ENCODE peak calls at places on chromosome 11, in six cellular contexts. F, E, B, H, K and Y are unnamed samples.
A peak's percentile ranks its signal among the peaks of the same experiment; 100 is the strongest.

GRCh38 chr11:1438967-1439330 is 47.6 kb downstream of the MOB2 start:
- DNase-seq in F (no peak), E (no peak), B (no peak), H (no peak), K (no peak), Y (no peak)

GRCh38 chr11:10500757-10501684 is 40.0 kb downstream of the RNF141 start:
- DNase-seq in F (no peak), E (no peak), B (no peak), H (peak; percentile 13), K (no peak), Y (no peak)

GRCh38 chr11:63504933-63505586 is 824 bp upstream of the LGALS12 start:
- DNase-seq in F (no peak), E (no peak), B (no peak), H (no peak), K (no peak), Y (no peak)

GRCh38 chr11:45856044-45856468 is 8.8 kb downstream of the CRY2 start:
- DNase-seq in F (no peak), E (no peak), B (no peak), H (no peak), K (peak; percentile 67), Y (no peak)

GRCh38 chr11:68689737-68690625 is 5.6 kb downstream of the GAL start:
- DNase-seq in F (no peak), E (no peak), B (no peak), H (no peak), K (no peak), Y (no peak)

GRCh38 chr11:102926946-102927623 is 28.4 kb downstream of the MMP13 start:
- DNase-seq in F (no peak), E (no peak), B (no peak), H (no peak), K (no peak), Y (no peak)

GRCh38 chr11:58046231-58046630 is 15.5 kb downstream of the OR6Q1 start:
- DNase-seq in F (no peak), E (no peak), B (no peak), H (no peak), K (no peak), Y (no peak)

GRCh38 chr11:11843642-11844041 is 1.9 kb downstream of the USP47 start:
- DNase-seq in F (no peak), E (no peak), B (no peak), H (no peak), K (no peak), Y (no peak)

GRCh38 chr11:86064236-86064803 is 4.6 kb downstream of the PICALM start:
- DNase-seq in F (peak; percentile 57), E (no peak), B (no peak), H (no peak), K (no peak), Y (no peak)

GRCh38 chr11:96464695-96465307 is 75.0 kb downstream of the JRKL start:
- DNase-seq in F (peak; percentile 90), E (peak; percentile 87), B (no peak), H (no peak), K (peak; percentile 11), Y (peak; percentile 41)

GRCh38 chr11:108654994-108655631 is 9.8 kb upstream of the DDX10 start:
- DNase-seq in F (peak; percentile 78), E (peak; percentile 55), B (no peak), H (peak; percentile 63), K (no peak), Y (no peak)

GRCh38 chr11:11966826-11967668 is 41.4 kb downstream of the DKK3 start:
- DNase-seq in F (peak; percentile 75), E (peak; percentile 88), B (peak; percentile 50), H (peak; percentile 75), K (no peak), Y (no peak)

GRCh38 chr11:72782081-72782920 is 11.5 kb downstream of the STARD10 start:
- DNase-seq in F (no peak), E (peak; percentile 45), B (no peak), H (peak; percentile 86), K (no peak), Y (no peak)

GRCh38 chr11:110077866-110078325 is 15.3 kb upstream of the ZC3H12C start:
- DNase-seq in F (peak; percentile 56), E (no peak), B (no peak), H (no peak), K (no peak), Y (peak; percentile 36)

GRCh38 chr11:73163638-73164174 is 21.6 kb upstream of the FCHSD2 start:
- DNase-seq in F (no peak), E (no peak), B (no peak), H (no peak), K (no peak), Y (no peak)

GRCh38 chr11:114033572-114033971 is 25.9 kb upstream of the ZBTB16 start:
- DNase-seq in F (no peak), E (no peak), B (no peak), H (no peak), K (no peak), Y (no peak)

GRCh38 chr11:43518407-43519165 is 159.9 kb downstream of the TTC17 start:
- DNase-seq in F (no peak), E (no peak), B (no peak), H (no peak), K (no peak), Y (peak; percentile 32)

GRCh38 chr11:76635991-76636520 is 34.5 kb downstream of the LRRC32 start:
- DNase-seq in F (no peak), E (no peak), B (peak; percentile 14), H (no peak), K (no peak), Y (no peak)

GRCh38 chr11:76636826-76637460 is 33.6 kb downstream of the LRRC32 start:
- DNase-seq in F (no peak), E (no peak), B (peak; percentile 12), H (no peak), K (no peak), Y (no peak)

GRCh38 chr11:76638267-76639197 is 32.0 kb downstream of the LRRC32 start:
- DNase-seq in F (no peak), E (no peak), B (peak; percentile 3), H (no peak), K (no peak), Y (no peak)

GRCh38 chr11:76639621-76640020 is 30.9 kb downstream of the LRRC32 start:
- DNase-seq in F (no peak), E (no peak), B (peak; percentile 8), H (peak; percentile 10), K (no peak), Y (no peak)

DNA sequence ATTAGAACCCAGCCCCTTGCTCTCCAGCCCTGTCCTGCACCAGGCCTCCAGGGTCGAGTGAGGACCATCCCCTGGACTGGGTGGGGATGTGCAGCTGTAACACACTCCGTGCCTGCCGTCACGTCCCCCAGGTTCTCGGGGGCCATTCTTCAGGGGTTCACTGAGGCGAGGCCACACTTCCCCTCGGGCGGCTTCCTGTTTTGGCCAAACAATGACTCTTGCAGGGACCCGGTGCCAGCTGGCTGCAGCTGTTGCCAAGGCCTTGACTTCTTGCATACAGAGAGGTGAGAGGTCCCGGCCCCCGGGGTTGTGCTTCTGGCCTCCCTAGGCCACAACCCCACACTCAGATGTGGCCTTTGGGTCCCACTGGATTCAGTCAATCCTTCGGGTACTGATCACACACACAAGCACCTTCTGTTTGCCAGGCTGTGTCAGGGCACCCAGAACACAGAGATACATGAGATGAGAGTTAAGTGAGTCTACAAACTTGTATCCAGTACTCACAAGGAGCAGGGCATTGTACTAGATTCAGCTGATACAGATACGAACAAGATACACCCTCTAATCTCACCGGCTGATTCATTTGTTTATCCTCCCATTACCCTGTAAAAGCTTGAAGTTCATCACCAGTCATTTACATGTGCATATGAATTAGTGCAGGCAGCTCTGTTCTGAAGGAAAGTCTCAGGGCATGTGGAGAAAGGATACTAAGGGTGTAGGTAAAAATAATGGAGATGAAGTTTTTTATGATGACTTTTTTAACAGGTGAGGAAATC is 32.9 kb downstream of the LRRC32 start:
- DNase-seq in F (no peak), E (no peak), B (peak; percentile 83), H (no peak), K (no peak), Y (no peak)
- H3K4me3 ChIP-seq in F (no peak overlapping the region), E (no peak overlapping the region), B (no peak overlapping the region), H (no peak overlapping the region), K (no peak overlapping the region), Y (no peak overlapping the region)

DNA sequence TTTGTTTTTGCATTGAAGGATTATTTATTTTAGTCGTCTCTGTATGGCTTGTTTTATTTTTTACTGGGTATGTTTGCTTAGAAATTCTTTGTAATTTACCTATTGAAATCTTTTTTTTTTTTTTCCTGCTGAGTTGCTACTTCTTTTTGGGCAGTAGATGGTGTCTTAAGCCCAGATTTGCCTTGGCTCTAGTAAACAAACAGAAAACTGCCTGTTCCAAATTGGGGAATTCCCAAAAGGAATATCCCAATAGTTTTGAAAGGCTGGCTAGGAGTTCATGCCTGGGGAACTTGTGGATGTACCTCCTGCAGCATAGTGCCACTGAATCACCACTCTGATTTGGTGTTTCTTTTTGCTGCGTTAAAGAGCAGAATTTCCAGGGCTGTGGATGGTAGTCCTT is 17.7 kb downstream of the PAMR1 start:
- DNase-seq in F (no peak), E (no peak), B (no peak), H (no peak), K (no peak), Y (no peak)
- TF ChIP-seq CTCF in F (peak; percentile 41), E (no peak), B (no peak), H (no peak), K (no peak), Y (no peak)

GRCh38 chr11:93639548-93639947 is 21.9 kb upstream of the CEP295 start:
- DNase-seq in F (no peak), E (no peak), B (no peak), H (no peak), K (no peak), Y (no peak)

GRCh38 chr11:93645938-93646337 is 15.5 kb upstream of the CEP295 start:
- DNase-seq in F (no peak), E (no peak), B (no peak), H (no peak), K (no peak), Y (no peak)

GRCh38 chr11:93646399-93646798 is 15.1 kb upstream of the CEP295 start:
- DNase-seq in F (no peak), E (no peak), B (no peak), H (no peak), K (no peak), Y (no peak)

GRCh38 chr11:93648168-93648567 is 13.3 kb upstream of the CEP295 start:
- DNase-seq in F (peak; percentile 43), E (peak; percentile 53), B (no peak), H (no peak), K (no peak), Y (no peak)

GRCh38 chr11:93642416-93642815 is 19.1 kb upstream of the CEP295 start:
- DNase-seq in F (no peak), E (no peak), B (no peak), H (no peak), K (no peak), Y (no peak)
- H3K4me3 ChIP-seq in F (no peak overlapping the region), E (no peak overlapping the region), B (no peak overlapping the region), H (no peak overlapping the region), K (no peak overlapping the region), Y (no peak overlapping the region)

GRCh38 chr11:117220568-117220967 is 11.3 kb downstream of the PCSK7 start:
- DNase-seq in F (no peak), E (no peak), B (no peak), H (no peak), K (no peak), Y (no peak)

GRCh38 chr11:117220999-117221774 is 10.7 kb downstream of the PCSK7 start:
- DNase-seq in F (no peak), E (no peak), B (no peak), H (no peak), K (no peak), Y (no peak)

GRCh38 chr11:117219995-117220394 is 11.9 kb downstream of the PCSK7 start:
- DNase-seq in F (no peak), E (no peak), B (no peak), H (no peak), K (no peak), Y (no peak)

GRCh38 chr11:117222991-117223740 is 8.7 kb downstream of the PCSK7 start:
- DNase-seq in F (no peak), E (no peak), B (no peak), H (no peak), K (no peak), Y (no peak)

GRCh38 chr11:117221775-117222517 is 9.9 kb downstream of the PCSK7 start:
- DNase-seq in F (peak; percentile 90), E (no peak), B (no peak), H (peak; percentile 66), K (peak; percentile 51), Y (no peak)
- TF ChIP-seq CTCF in F (peak; percentile 31), E (no peak), B (no peak), H (no peak), K (peak; percentile 22), Y (no peak)